ENCODE peak calls at places on chromosome 9, in nine cellular contexts. M is stomach, D is lower lobe of right lung, G is body of pancreas, I is fibroblast of lung, V is heart right ventricle, K is tibial artery, Q is cardiac muscle cell, O is neural progenitor cell. T is an unnamed sample.

GRCh38 chr9:69809304-69809863 is 11.2 kb upstream of the CFAP95 start:
- DNase-seq in M (no peak), I (no peak), D (no peak), G (no peak), K (no peak), Q (no peak), O (peak; percentile 39), V (no peak), T (no peak)

GRCh38 chr9:4507306-4507705 is 17.0 kb downstream of the SLC1A1 start:
- DNase-seq in G (no peak), O (no peak), V (no peak), D (no peak), M (no peak), I (peak; percentile 27), K (no peak), Q (no peak), T (no peak)

GRCh38 chr9:10855847-10856246 is 243.0 kb upstream of the PTPRD start:
- DNase-seq in K (no peak), G (no peak), D (no peak), Q (peak; percentile 58), M (no peak), O (peak; percentile 63), V (no peak), I (no peak), T (no peak)

GRCh38 chr9:37916471-37917314 is 12.8 kb upstream of the SLC25A51 start:
- DNase-seq in V (no peak), M (no peak), I (no peak), G (no peak), K (no peak), O (no peak), D (no peak), Q (no peak), T (no peak)

GRCh38 chr9:129568560-129569505 is 52.1 kb downstream of the C9orf50 start:
- DNase-seq in D (peak; percentile 56), G (peak; percentile 60), V (peak; percentile 50), O (peak; percentile 84), K (peak; percentile 35), Q (peak; percentile 65), I (peak; percentile 47), M (peak; percentile 71), T (peak; percentile 27)

GRCh38 chr9:82188817-82189216 is 200.2 kb downstream of the SPATA31D1 start:
- DNase-seq in I (no peak), Q (no peak), V (no peak), O (no peak), M (no peak), G (no peak), D (no peak), K (no peak), T (no peak)

GRCh38 chr9:107020040-107020530 is 157.1 kb downstream of the ZNF462 start:
- DNase-seq in O (peak; percentile 79), M (no peak), G (no peak), K (no peak), D (no peak), V (peak; percentile 19), I (peak; percentile 98), Q (peak; percentile 21), T (no peak)

GRCh38 chr9:89602978-89603628 is 1.7 kb upstream of the GADD45G start:
- DNase-seq in I (peak; percentile 73), O (peak; percentile 94), G (peak; percentile 94), Q (peak; percentile 95), D (peak; percentile 93), K (peak; percentile 85), V (peak; percentile 88), M (peak; percentile 95), T (peak; percentile 95)

GRCh38 chr9:109880276-109881169 is 100.5 kb downstream of the PALM2AKAP2 start:
- DNase-seq in V (no peak), D (no peak), K (no peak), G (no peak), Q (no peak), O (peak; percentile 55), I (peak; percentile 37), M (no peak), T (no peak)

DNA sequence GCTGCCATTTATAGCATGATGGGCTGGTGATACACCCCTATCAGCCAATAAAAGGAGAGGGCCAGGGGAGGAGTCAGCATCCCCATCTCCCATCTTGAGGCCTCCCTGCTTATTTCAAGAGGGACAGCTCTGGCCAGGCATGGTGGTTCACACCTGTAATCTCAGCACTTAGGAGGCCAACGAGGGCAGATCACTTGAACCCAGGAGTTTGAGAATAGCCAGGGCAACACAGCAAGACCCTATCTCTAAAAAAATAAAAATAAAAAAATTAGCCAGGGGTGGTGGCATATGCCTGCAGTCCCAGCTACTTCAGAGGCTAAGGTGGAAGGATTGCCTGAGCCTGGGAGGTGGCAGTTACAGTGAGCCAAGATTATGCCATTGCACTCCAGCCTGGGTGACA is 9.8 kb downstream of the REXO4 start:
- DNase-seq in D (no peak), Q (no peak), M (no peak), G (no peak), V (no peak), K (no peak), O (no peak), I (no peak), T (no peak)
- H3K36me3 ChIP-seq in D (peaks cover 86% of the 10 kb centered on the region), Q (peaks cover 38% of the 10 kb centered on the region), M (peaks cover 94% of the 10 kb centered on the region), G (peaks cover 15% of the 10 kb centered on the region), V (peaks cover 3% of the 10 kb centered on the region), K (peaks cover 75% of the 10 kb centered on the region), O (no peaks in the 10 kb centered on the region), I (peaks cover 25% of the 10 kb centered on the region), T (no peaks in the 10 kb centered on the region)

DNA sequence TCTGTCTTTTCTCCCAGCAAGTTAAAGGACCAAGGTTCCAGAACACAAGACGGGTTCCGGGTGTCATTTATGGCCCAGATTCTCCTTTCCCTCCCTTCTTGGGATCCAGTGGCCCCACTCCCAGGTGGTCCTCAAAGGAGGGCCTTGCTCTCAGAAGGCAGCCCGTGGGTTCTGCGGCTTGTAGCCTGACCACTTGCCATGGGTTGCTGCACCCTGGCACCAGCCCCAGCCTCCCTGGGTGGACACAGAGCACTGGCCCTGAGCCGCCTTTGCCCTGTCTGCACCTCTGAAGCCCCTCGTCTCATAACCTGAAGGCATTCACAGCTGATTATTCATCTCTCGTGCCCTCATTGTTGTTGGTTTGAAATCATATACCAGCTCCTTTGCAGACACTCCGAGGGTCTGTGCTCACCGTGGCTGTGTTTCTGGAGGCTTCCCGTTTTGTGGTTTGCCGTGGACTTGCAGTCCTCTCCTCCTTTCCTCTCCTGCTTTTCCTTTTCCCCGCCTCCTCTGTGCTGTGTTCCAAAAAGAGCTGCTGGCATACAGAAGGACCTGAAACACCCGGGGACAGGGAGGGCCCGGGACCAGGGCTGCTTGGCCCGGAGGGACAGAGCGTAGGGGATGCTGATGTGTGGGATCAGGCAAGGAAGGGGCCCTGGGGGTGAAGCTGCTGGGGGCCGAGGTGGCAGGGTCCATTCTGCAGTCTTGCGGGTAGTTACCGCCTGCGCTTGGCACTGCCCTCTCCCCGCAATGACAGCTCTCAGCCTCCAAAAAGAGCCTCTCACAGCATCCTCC is 49.5 kb upstream of the FCN2 start:
- DNase-seq in G (no peak), I (no peak), D (no peak), O (no peak), Q (no peak), M (no peak), V (no peak), K (no peak), T (no peak)
- H3K4me1 ChIP-seq in G (no peaks in the 10 kb centered on the region), I (no peaks in the 10 kb centered on the region), D (no peaks in the 10 kb centered on the region), O (no peaks in the 10 kb centered on the region), Q (no peaks in the 10 kb centered on the region), M (no peaks in the 10 kb centered on the region), V (no peaks in the 10 kb centered on the region), K (no peaks in the 10 kb centered on the region), T (no peaks in the 10 kb centered on the region)

DNA sequence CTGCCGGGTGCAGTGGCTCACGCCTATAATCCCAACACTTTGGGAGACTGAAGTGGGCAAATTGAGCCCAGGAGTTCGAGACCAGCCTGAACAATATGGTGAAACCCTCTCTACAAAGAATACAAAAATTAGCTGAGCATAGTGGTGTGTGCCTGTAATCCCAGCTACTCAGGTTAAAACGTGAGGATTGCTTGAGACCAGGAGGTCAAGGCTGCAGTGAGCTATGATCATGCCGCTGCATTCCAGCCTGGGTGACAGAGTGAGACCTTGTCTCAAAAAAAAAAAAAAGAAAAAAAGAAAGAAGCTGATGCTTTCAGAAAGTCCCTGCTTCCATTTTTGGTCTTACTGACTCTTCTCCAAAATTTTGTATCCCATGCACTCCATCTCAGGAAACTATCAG is 31.3 kb downstream of the SNAPC3 start:
- DNase-seq in K (no peak), D (no peak), G (no peak), I (no peak), V (no peak), M (no peak), Q (no peak), O (no peak), T (no peak)
- H3K36me3 ChIP-seq in K (peaks cover 61% of the 10 kb centered on the region), D (peaks cover 95% of the 10 kb centered on the region), G (peaks cover 7% of the 10 kb centered on the region), I (peaks cover 1% of the 10 kb centered on the region), V (no peaks in the 10 kb centered on the region), M (peaks cover 94% of the 10 kb centered on the region), Q (peaks cover 67% of the 10 kb centered on the region), O (peaks cover 44% of the 10 kb centered on the region), T (no peaks in the 10 kb centered on the region)

GRCh38 chr9:136024286-136024685 is 63.1 kb upstream of the UBAC1 start:
- DNase-seq in G (no peak), K (no peak), Q (no peak), D (no peak), V (no peak), M (no peak), O (no peak), I (no peak), T (no peak)

GRCh38 chr9:136021891-136022681 is 60.9 kb upstream of the UBAC1 start:
- DNase-seq in D (peak; percentile 36), M (no peak), O (no peak), G (peak; percentile 20), I (no peak), V (peak; percentile 10), K (peak; percentile 16), Q (no peak), T (no peak)

GRCh38 chr9:136024696-136025316 is 63.6 kb upstream of the UBAC1 start:
- DNase-seq in G (peak; percentile 7), K (peak; percentile 17), I (no peak), O (no peak), D (no peak), M (no peak), Q (no peak), V (no peak), T (no peak)

GRCh38 chr9:136022731-136023400 is 61.7 kb upstream of the UBAC1 start:
- DNase-seq in K (no peak), M (no peak), I (no peak), D (peak; percentile 41), Q (no peak), V (peak; percentile 3), G (peak; percentile 8), O (no peak), T (no peak)

GRCh38 chr9:136023401-136024225 is 62.4 kb upstream of the UBAC1 start:
- DNase-seq in M (no peak), O (no peak), I (peak; percentile 27), D (peak; percentile 65), Q (no peak), V (peak; percentile 82), G (peak; percentile 39), K (peak; percentile 59), T (no peak)
- H3K4me1 ChIP-seq in M (peaks cover 54% of the 10 kb centered on the region), O (peaks cover 7% of the 10 kb centered on the region), I (peaks cover 8% of the 10 kb centered on the region), D (peaks cover 14% of the 10 kb centered on the region), Q (no peaks in the 10 kb centered on the region), V (peaks cover 5% of the 10 kb centered on the region), G (no peaks in the 10 kb centered on the region), K (peaks cover 42% of the 10 kb centered on the region), T (peaks cover 7% of the 10 kb centered on the region)

T was measured in transverse colon.